ENCODE peak calls at places on chromosome 21, in four cellular contexts. B, U, J and N are unnamed samples.
A peak's percentile ranks its signal among the peaks of the same experiment; 100 is the strongest.

GRCh38 chr21:34936299-34936698 is 112.8 kb downstream of the RUNX1 start:
- DNase-seq in B (no peak), U (no peak), J (no peak), N (no peak)

GRCh38 chr21:43692949-43693348 is 26.0 kb upstream of the PDXK start:
- DNase-seq in B (no peak), U (no peak), J (no peak), N (no peak)

GRCh38 chr21:27244796-27245195 is 277.9 kb upstream of the ADAMTS5 start:
- DNase-seq in B (no peak), U (no peak), J (peak; percentile 22), N (no peak)

GRCh38 chr21:38170283-38170682 is 86.5 kb upstream of the KCNJ15 start:
- DNase-seq in B (peak; percentile 29), U (no peak), J (peak; percentile 36), N (peak; percentile 29)

GRCh38 chr21:17492415-17493168 is 20.3 kb upstream of the CXADR start:
- DNase-seq in B (no peak), U (no peak), J (peak; percentile 6), N (no peak)

GRCh38 chr21:34890724-34891609 is 158.1 kb downstream of the RUNX1 start:
- DNase-seq in B (peak; percentile 43), U (no peak), J (peak; percentile 56), N (no peak)

GRCh38 chr21:34693192-34693810 is 24.5 kb downstream of the CLIC6 start:
- DNase-seq in B (peak; percentile 34), U (peak; percentile 35), J (peak; percentile 83), N (peak; percentile 76)

GRCh38 chr21:31340499-31340898 is 3.6 kb downstream of the TIAM1 start:
- DNase-seq in B (no peak), U (no peak), J (no peak), N (no peak)

GRCh38 chr21:41526478-41527087 is 18.6 kb upstream of the TMPRSS2 start:
- DNase-seq in B (no peak), U (no peak), J (no peak), N (no peak)

GRCh38 chr21:34936874-34937563 is 112.1 kb downstream of the RUNX1 start:
- DNase-seq in B (no peak), U (no peak), J (no peak), N (no peak)

GRCh38 chr21:19878133-19878532 is 1120.1 kb upstream of the NCAM2 start:
- DNase-seq in B (no peak), U (no peak), J (no peak), N (no peak)

GRCh38 chr21:21807598-21807903 is 809.3 kb downstream of the NCAM2 start:
- DNase-seq in B (no peak), U (no peak), J (peak; percentile 15), N (no peak)

GRCh38 chr21:35390013-35390776 is 341.1 kb upstream of the RUNX1 start:
- DNase-seq in B (no peak), U (no peak), J (peak; percentile 44), N (peak; percentile 1)

GRCh38 chr21:32457360-32457840 is 44.9 kb downstream of the EVA1C start:
- DNase-seq in B (peak; percentile 50), U (no peak), J (peak; percentile 47), N (no peak)
- TF ChIP-seq CTCF in B (no peak), U (no peak), J (no peak), N (no peak)

GRCh38 chr21:14826630-14827029 is 238.2 kb downstream of the NRIP1 start:
- DNase-seq in B (no peak), U (peak; percentile 13), J (no peak), N (peak; percentile 64)
- H3K4me3 ChIP-seq in B (no peak overlapping the region), U (no peak overlapping the region), J (no peak overlapping the region), N (no peak overlapping the region)

GRCh38 chr21:25872271-25872670 is 137.5 kb downstream of the GABPA start:
- DNase-seq in B (no peak), U (no peak), J (no peak), N (no peak)
- TF ChIP-seq CTCF in B (no peak), U (no peak), J (no peak), N (no peak)

DNA sequence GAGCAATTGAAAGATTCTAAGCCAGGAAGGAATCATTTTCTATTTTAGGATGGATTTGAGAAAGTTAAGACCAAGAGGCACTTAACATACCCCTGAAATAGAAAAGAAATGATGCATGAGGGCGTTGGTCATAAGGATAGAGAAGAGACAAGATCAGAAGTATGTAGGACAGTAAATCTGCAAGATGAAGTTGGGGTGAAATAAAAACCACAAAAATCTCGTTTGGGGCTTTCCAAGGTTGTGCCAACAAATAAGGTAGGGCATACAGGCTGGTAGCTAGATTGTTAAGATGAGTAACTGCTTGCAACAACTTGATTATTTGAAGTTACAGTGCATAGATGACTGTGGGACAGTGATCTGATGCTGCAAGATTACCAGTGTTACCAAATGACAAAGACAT is 2.6 kb upstream of the BRWD1 start:
- DNase-seq in B (no peak), U (no peak), J (no peak), N (no peak)
- H3K4me3 ChIP-seq in B (no peak overlapping the region), U (no peak overlapping the region), J (no peak overlapping the region), N (no peak overlapping the region)

GRCh38 chr21:30044447-30045064 is 104.8 kb upstream of the GRIK1 start:
- DNase-seq in B (no peak), U (no peak), J (peak; percentile 42), N (peak; percentile 9)
- TF ChIP-seq CTCF in B (peak; percentile 67), U (peak; percentile 79), J (peak; percentile 80), N (peak; percentile 66)

GRCh38 chr21:45167796-45168222 is 93.4 kb downstream of the ADARB1 start:
- DNase-seq in B (no peak), U (no peak), J (peak; percentile 73), N (no peak)

GRCh38 chr21:45168522-45168921 is 94.1 kb downstream of the ADARB1 start:
- DNase-seq in B (no peak), U (no peak), J (no peak), N (no peak)

GRCh38 chr21:45164838-45165237 is 90.5 kb downstream of the ADARB1 start:
- DNase-seq in B (no peak), U (no peak), J (no peak), N (no peak)

GRCh38 chr21:45169001-45169400 is 94.6 kb downstream of the ADARB1 start:
- DNase-seq in B (no peak), U (no peak), J (no peak), N (no peak)

DNA sequence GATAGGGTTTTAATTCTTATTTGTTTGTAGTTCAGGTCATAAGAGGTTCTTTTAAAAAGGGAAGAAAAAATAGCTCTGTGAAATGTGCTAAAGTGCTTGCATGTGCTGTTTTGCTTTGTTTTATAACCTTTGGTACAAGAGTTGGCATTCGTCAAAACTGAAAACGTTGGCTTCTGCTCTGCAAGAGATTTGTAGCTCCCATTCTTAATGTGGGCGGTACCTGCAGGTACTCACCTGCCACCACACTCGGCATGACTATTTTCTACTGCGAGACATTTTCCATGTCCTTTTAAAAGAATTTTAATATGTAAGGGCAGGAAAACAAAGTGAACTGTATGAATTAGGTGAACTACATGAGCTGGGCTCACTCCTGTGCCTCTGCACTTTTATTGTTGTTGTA is 92.6 kb downstream of the ADARB1 start:
- DNase-seq in B (no peak), U (no peak), J (no peak), N (no peak)
- H3K4me3 ChIP-seq in B (no peak overlapping the region), U (no peak overlapping the region), J (no peak overlapping the region), N (no peak overlapping the region)

GRCh38 chr21:36507397-36508018 is 27.6 kb upstream of the CLDN14 start:
- DNase-seq in B (no peak), U (no peak), J (no peak), N (peak; percentile 64)

GRCh38 chr21:36506482-36506881 is 26.6 kb upstream of the CLDN14 start:
- DNase-seq in B (no peak), U (no peak), J (no peak), N (peak; percentile 47)

GRCh38 chr21:36501589-36501892 is 21.6 kb upstream of the CLDN14 start:
- DNase-seq in B (no peak), U (no peak), J (no peak), N (no peak)

GRCh38 chr21:36502365-36502764 is 22.4 kb upstream of the CLDN14 start:
- DNase-seq in B (no peak), U (no peak), J (no peak), N (no peak)

GRCh38 chr21:36504067-36505058 is 24.4 kb upstream of the CLDN14 start:
- DNase-seq in B (no peak), U (no peak), J (peak; percentile 68), N (peak; percentile 78)
- TF ChIP-seq CTCF in B (peak; percentile 86), U (peak; percentile 64), J (peak; percentile 85), N (peak; percentile 78)

GRCh38 chr21:32415451-32415850 is 2.9 kb downstream of the EVA1C start:
- DNase-seq in B (no peak), U (no peak), J (no peak), N (no peak)
- H3K4me3 ChIP-seq in B (no peak overlapping the region), U (no peak overlapping the region), J (no peak overlapping the region), N (no peak overlapping the region)

DNA sequence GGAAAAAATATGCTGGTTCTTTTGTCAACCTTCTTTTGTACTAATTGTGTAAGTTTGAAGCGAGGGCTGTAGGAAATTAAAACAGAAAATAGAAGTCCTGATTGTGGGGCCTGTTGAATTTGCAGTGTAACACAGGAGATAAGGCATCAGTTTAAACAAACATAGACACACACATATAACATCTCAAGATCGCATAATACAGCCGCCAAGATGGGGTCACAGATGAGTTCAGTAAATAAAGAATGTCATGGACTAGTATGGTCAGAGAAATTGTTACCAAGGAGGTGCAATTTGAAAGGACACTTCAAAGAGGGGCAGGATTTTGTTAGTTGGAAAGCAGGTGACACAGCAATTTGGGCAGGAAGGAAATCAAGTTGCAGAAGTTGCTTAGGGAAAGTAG is 449.9 kb downstream of the USP25 start:
- DNase-seq in B (no peak), U (no peak), J (no peak), N (no peak)
- TF ChIP-seq CTCF in B (no peak), U (no peak), J (no peak), N (no peak)